ENCODE peak calls at places on chromosomes 6 and 20, in nine cellular contexts. H, I, O, X, C, S, V, Q and E are unnamed samples.

GRCh38 chr20:19811231-19811630 is 53.2 kb downstream of the RIN2 start:
- DNase-seq in H (no peak), I (no peak), O (no peak), X (no peak), C (no peak), S (no peak), V (no peak), Q (no peak), E (no peak)

GRCh38 chr20:51569815-51570741 is 27.6 kb upstream of the NFATC2 start:
- DNase-seq in H (no peak), I (no peak), O (peak), X (no peak), C (no peak), S (peak), V (no peak), Q (no peak), E (no peak)

GRCh38 chr6:154447929-154448328 is 62.6 kb downstream of the CNKSR3 start:
- DNase-seq in H (no peak), I (no peak), O (peak), X (no peak), C (no peak), S (no peak), V (no peak), Q (no peak), E (no peak)

GRCh38 chr20:11168026-11168425 is 494.2 kb upstream of the JAG1 start:
- DNase-seq in H (no peak), I (no peak), O (peak), X (no peak), C (no peak), S (no peak), V (peak), Q (no peak), E (no peak)

GRCh38 chr6:15504581-15505350 is 158.1 kb downstream of the DTNBP1 start:
- DNase-seq in H (no peak), I (peak), O (peak), X (peak), C (no peak), S (peak), V (peak), Q (no peak), E (no peak)

GRCh38 chr20:48070961-48071645 is 285.8 kb upstream of the SULF2 start:
- DNase-seq in H (no peak), I (no peak), O (no peak), X (no peak), C (no peak), S (no peak), V (no peak), Q (no peak), E (no peak)

GRCh38 chr6:44029489-44030185 is 97.6 kb downstream of the MRPL14 start:
- DNase-seq in H (no peak), I (no peak), O (peak), X (no peak), C (no peak), S (no peak), V (peak), Q (no peak), E (no peak)

GRCh38 chr6:150647051-150647450 is 47.4 kb downstream of the PLEKHG1 start:
- DNase-seq in H (no peak), I (no peak), O (no peak), X (no peak), C (no peak), S (no peak), V (no peak), Q (no peak), E (no peak)

GRCh38 chr6:81590314-81590691 is 162.2 kb downstream of the TENT5A start:
- DNase-seq in H (no peak), I (no peak), O (no peak), X (no peak), C (no peak), S (no peak), V (no peak), Q (no peak), E (no peak)

GRCh38 chr20:21325296-21325695 is 22.2 kb downstream of the XRN2 start:
- DNase-seq in H (no peak), I (no peak), O (peak), X (no peak), C (no peak), S (no peak), V (no peak), Q (no peak), E (no peak)
- TF ChIP-seq CTCF in H (no peak), I (no peak), O (no peak), X (no peak), C (no peak), S (no peak), V (no peak), Q (no peak), E (no peak)

GRCh38 chr6:126631343-126631742 is 291.4 kb downstream of the CENPW start:
- DNase-seq in H (no peak), I (no peak), O (no peak), X (no peak), C (no peak), S (no peak), V (peak), Q (no peak), E (no peak)

GRCh38 chr6:126625019-126625418 is 285.1 kb downstream of the CENPW start:
- DNase-seq in H (no peak), I (no peak), O (peak), X (no peak), C (no peak), S (no peak), V (peak), Q (no peak), E (peak)

GRCh38 chr6:126633362-126633761 is 293.4 kb downstream of the CENPW start:
- DNase-seq in H (no peak), I (no peak), O (no peak), X (no peak), C (no peak), S (no peak), V (peak), Q (no peak), E (no peak)

GRCh38 chr6:126632271-126632670 is 292.4 kb downstream of the CENPW start:
- DNase-seq in H (no peak), I (no peak), O (no peak), X (no peak), C (no peak), S (no peak), V (no peak), Q (no peak), E (no peak)

GRCh38 chr6:126628125-126628524 is 288.2 kb downstream of the CENPW start:
- DNase-seq in H (no peak), I (no peak), O (no peak), X (no peak), C (no peak), S (no peak), V (no peak), Q (no peak), E (no peak)
- TF ChIP-seq CTCF in H (no peak), I (no peak), O (no peak), X (peak), C (no peak), S (no peak), V (no peak), Q (no peak), E (peak)

DNA sequence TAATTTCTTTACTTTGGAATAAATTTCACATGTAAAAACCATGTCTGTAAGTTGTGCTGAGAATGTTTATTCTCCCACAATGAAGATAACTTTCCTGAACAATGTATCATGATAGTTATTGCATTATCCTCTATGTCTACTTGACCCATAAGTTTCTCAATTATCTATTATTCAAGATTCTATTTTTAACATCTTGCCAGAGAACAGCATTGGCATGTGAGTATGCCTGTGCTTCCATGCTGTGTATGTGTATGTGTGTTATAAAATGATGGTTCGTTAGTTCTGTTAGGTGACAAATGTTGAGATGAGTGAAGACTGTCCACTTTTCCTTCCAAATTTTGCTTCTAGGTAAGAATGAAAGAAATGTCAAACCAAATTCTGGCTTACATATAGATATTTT is 111.9 kb downstream of the EYA4 start:
- DNase-seq in H (no peak), I (no peak), O (no peak), X (no peak), C (no peak), S (no peak), V (no peak), Q (no peak), E (no peak)
- TF ChIP-seq CTCF in H (no peak), I (no peak), O (no peak), X (no peak), C (no peak), S (no peak), V (no peak), Q (no peak), E (no peak)

DNA sequence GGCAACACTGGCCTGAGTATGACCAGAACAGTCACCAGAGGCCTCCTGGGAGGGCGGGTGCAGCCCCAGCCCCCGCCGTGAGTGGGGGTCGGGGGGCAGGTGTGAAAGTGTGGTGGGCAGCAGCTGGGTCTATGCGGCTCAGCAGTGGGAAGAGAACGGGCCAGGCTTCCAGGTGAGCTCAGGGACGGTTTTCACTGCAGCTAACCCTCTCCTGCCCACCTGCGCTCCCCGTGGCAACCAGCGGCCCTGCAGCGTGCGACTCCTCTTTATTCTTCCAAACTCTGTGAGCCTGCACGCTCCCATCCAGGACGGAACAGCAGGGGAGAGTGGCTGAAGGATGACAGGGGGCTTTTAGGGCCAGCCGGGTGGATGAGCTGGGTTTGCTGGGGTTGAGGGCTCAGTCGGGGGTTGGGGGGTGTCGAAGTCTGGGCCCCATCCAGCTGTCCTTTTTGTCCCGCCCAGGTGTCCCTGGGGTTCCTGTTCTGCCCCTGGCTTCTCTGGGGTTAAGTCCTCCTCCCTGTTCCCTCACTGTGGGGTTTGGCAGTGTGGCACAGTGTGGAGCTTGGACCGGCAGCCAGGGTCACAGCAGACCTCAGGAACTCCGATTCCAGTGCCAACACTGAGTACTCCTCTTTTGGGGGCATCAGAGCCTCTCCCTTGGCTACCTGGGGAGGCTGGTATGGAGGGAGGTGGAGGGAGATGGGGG is 859 bp upstream of the BIRC7 start:
- DNase-seq in H (no peak), I (peak), O (no peak), X (no peak), C (peak), S (no peak), V (no peak), Q (no peak), E (peak)
- TF ChIP-seq CTCF in H (no peak), I (peak), O (peak), X (peak), C (peak), S (no peak), V (peak), Q (peak), E (peak)

DNA sequence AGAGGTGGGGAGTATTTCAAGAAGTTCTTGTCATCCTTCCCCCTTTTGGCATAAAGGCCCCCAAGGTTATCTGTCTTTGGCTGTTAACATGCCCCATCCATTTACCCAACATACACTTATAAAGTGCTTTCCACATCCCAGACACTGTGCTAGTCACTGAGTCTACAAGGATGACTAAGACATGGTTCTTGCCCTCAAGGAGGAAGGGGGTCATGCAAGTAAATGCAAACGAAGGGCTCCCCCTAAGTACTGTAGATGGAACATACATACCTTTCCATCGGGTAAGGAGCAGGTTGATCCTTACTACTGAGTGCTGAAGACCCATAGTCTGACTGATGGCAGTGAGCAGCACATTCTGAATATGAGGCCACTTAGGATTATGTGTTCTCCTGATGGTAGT is 38.3 kb downstream of the HECA start:
- DNase-seq in H (no peak), I (no peak), O (no peak), X (no peak), C (no peak), S (no peak), V (no peak), Q (no peak), E (no peak)
- TF ChIP-seq CTCF in H (no peak), I (no peak), O (no peak), X (no peak), C (peak), S (no peak), V (no peak), Q (no peak), E (no peak)

DNA sequence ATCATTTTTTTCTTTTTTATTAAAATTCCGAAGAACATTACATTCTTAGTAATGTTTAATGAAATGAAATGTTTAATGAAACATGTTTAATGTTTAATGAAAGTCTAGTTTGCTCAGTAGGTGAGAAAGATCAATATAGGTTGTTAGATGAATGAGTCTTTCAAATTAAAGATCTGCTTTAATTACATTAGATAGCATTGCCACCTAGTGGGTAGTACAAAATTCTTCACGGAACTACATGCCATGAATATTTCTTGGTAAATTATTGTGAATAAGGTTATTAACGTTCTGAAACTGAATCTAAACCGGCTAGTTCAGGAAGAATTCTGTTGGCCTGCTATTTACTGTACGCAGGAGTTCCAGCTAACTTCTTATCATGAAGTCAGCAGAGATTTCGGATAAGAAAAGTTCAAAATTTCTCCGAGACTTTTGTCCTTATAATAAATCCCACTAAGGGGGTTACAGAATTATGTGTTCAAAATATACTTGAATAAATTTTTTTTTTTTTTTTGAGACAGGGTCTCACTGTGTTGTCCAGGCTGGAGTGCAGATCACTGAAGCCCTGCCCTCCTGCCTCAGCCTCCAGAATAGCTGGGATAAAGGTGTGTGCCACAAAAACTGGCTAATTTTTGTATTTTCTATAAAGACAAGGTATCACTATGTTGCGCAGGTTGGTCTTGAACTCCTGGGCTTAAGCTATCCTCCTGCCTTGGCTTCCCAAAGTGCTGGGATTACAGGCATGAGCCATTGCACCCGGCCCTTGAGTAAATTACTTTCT is 7.9 kb upstream of the GMNN start:
- DNase-seq in H (no peak), I (no peak), O (peak), X (no peak), C (no peak), S (no peak), V (peak), Q (no peak), E (no peak)
- TF ChIP-seq CTCF in H (no peak), I (no peak), O (peak), X (peak), C (peak), S (peak), V (peak), Q (peak), E (no peak)

GRCh38 chr6:55943329-55943728 is 67.9 kb upstream of the BMP5 start:
- DNase-seq in H (no peak), I (no peak), O (peak), X (peak), C (no peak), S (no peak), V (peak), Q (no peak), E (no peak)

GRCh38 chr6:55937227-55937626 is 61.8 kb upstream of the BMP5 start:
- DNase-seq in H (no peak), I (no peak), O (no peak), X (no peak), C (no peak), S (no peak), V (no peak), Q (no peak), E (no peak)

GRCh38 chr6:55941713-55942112 is 66.3 kb upstream of the BMP5 start:
- DNase-seq in H (no peak), I (no peak), O (peak), X (no peak), C (no peak), S (no peak), V (no peak), Q (no peak), E (no peak)
- TF ChIP-seq CTCF in H (no peak), I (no peak), O (no peak), X (peak), C (no peak), S (no peak), V (peak), Q (no peak), E (no peak)

DNA sequence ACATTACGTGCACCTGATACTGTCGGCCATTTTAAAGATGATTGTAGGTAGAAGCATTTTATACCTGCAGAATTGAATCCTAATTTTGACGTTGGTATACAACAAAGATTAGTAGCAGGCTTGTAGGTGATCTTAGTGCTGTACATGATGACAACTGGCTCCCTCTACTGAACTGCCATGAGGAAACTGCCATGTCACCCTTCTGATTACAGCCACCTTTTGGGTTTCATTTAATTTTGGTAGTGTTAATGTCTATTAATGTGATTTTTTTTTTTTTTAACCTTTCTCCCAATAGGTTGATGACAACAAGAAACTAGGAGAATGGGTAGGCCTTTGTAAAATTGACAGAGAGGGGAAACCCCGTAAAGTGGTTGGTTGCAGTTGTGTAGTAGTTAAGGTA is 2.3 kb downstream of the RPS12 start:
- DNase-seq in H (no peak), I (no peak), O (no peak), X (no peak), C (peak), S (no peak), V (no peak), Q (no peak), E (no peak)
- TF ChIP-seq CTCF in H (no peak), I (no peak), O (no peak), X (no peak), C (peak), S (no peak), V (no peak), Q (no peak), E (no peak)

GRCh38 chr6:29553268-29554057 is 6.1 kb downstream of the UBD start:
- DNase-seq in H (peak), I (peak), O (peak), X (no peak), C (no peak), S (peak), V (peak), Q (peak), E (peak)
- TF ChIP-seq CTCF in H (no peak), I (no peak), O (peak), X (no peak), C (no peak), S (no peak), V (no peak), Q (peak), E (no peak)

GRCh38 chr6:36095497-36096391 is 34.6 kb upstream of the MAPK13 start:
- DNase-seq in H (no peak), I (no peak), O (no peak), X (no peak), C (no peak), S (no peak), V (no peak), Q (no peak), E (no peak)
- TF ChIP-seq CTCF in H (no peak), I (no peak), O (no peak), X (no peak), C (no peak), S (peak), V (no peak), Q (no peak), E (peak)